ENCODE peak calls at places on chromosomes 12 and 14, in ten cellular contexts. K, G, L, J, N, B, Y, W, F and V are unnamed samples.

GRCh38 chr12:53827306-53827705 is 75.5 kb upstream of the CISTR start:
- DNase-seq in K (no peak), G (no peak), L (no peak), J (no peak), N (no peak), B (no peak), Y (no peak), W (no peak), F (no peak), V (no peak)

GRCh38 chr12:55727643-55728184 is 1.1 kb downstream of the CD63 start:
- DNase-seq in K (no peak), G (no peak), L (no peak), J (no peak), N (no peak), B (peak; percentile 41), Y (peak; percentile 83), W (peak; percentile 70), F (peak; percentile 64), V (no peak)

GRCh38 chr14:104386281-104386841 is 193.2 kb upstream of the C14orf180 start:
- DNase-seq in K (peak; percentile 10), G (peak; percentile 83), L (peak; percentile 12), J (no peak), N (peak; percentile 45), B (no peak), Y (peak; percentile 73), W (peak; percentile 4), F (no peak), V (no peak)

GRCh38 chr14:60867503-60868172 is 113.2 kb downstream of the TRMT5 start:
- DNase-seq in K (no peak), G (no peak), L (no peak), J (no peak), N (no peak), B (no peak), Y (no peak), W (no peak), F (no peak), V (no peak)

GRCh38 chr14:101223147-101223546 is 319.6 kb upstream of the RTL1 start:
- DNase-seq in K (no peak), G (peak; percentile 46), L (no peak), J (no peak), N (peak; percentile 18), B (no peak), Y (no peak), W (no peak), F (no peak), V (no peak)

GRCh38 chr12:67388331-67389163 is 119.4 kb downstream of the CAND1 start:
- DNase-seq in K (no peak), G (no peak), L (no peak), J (no peak), N (no peak), B (no peak), Y (no peak), W (no peak), F (no peak), V (no peak)

GRCh38 chr12:31494455-31494854 is 96.5 kb downstream of the DENND5B start:
- DNase-seq in K (no peak), G (no peak), L (no peak), J (no peak), N (no peak), B (no peak), Y (no peak), W (no peak), F (no peak), V (no peak)

GRCh38 chr14:53547593-53547992 is 394.5 kb upstream of the DDHD1 start:
- DNase-seq in K (no peak), G (no peak), L (no peak), J (no peak), N (no peak), B (no peak), Y (no peak), W (no peak), F (no peak), V (no peak)

GRCh38 chr14:31884776-31885379 is 192.2 kb upstream of the ARHGAP5 start:
- DNase-seq in K (no peak), G (no peak), L (no peak), J (no peak), N (no peak), B (no peak), Y (no peak), W (no peak), F (no peak), V (no peak)

GRCh38 chr12:118840878-118841277 is 140.5 kb upstream of the SRRM4 start:
- DNase-seq in K (no peak), G (no peak), L (no peak), J (no peak), N (no peak), B (no peak), Y (no peak), W (no peak), F (no peak), V (no peak)

GRCh38 chr12:118842753-118843335 is 138.5 kb upstream of the SRRM4 start:
- DNase-seq in K (no peak), G (no peak), L (no peak), J (no peak), N (no peak), B (no peak), Y (no peak), W (no peak), F (no peak), V (no peak)

GRCh38 chr12:118835911-118836310 is 145.4 kb upstream of the SRRM4 start:
- DNase-seq in K (no peak), G (no peak), L (no peak), J (no peak), N (no peak), B (no peak), Y (no peak), W (no peak), F (no peak), V (no peak)

GRCh38 chr12:118841588-118841987 is 139.8 kb upstream of the SRRM4 start:
- DNase-seq in K (no peak), G (no peak), L (no peak), J (no peak), N (no peak), B (no peak), Y (no peak), W (no peak), F (no peak), V (no peak)

GRCh38 chr12:118840399-118840798 is 140.9 kb upstream of the SRRM4 start:
- DNase-seq in K (peak; percentile 34), G (no peak), L (no peak), J (no peak), N (no peak), B (peak; percentile 10), Y (no peak), W (no peak), F (no peak), V (no peak)
- TF ChIP-seq CTCF in K (no peak), G (no peak), L (no peak), J (peak; percentile 44), N (no peak), B (no peak), Y (no peak), W (no peak), F (no peak), V (no peak)

DNA sequence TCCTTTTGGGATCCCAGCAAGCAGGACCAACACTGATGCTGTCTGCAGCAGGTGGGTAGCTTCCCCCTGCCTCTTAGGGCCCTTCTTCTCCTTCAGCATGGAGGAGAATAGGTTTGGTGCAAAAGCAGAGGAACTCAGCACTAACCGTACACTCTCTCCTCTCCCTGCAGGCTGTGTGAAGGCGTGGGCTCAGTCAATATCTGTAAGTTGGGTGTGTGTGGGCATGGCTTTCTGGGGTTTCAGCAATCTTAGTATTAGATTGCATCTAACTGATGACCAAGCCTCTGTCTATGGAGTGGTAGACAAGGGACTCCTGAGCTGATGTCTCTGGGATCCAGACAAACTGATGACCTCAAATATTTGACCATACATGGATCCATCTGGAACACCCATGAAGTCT is 14.3 kb downstream of the KRT85 start:
- DNase-seq in K (no peak), G (no peak), L (no peak), J (no peak), N (peak; percentile 15), B (no peak), Y (peak; percentile 44), W (no peak), F (no peak), V (no peak)
- TF ChIP-seq CTCF in K (no peak), G (no peak), L (no peak), J (no peak), N (no peak), B (no peak), Y (no peak), W (no peak), F (no peak), V (no peak)

DNA sequence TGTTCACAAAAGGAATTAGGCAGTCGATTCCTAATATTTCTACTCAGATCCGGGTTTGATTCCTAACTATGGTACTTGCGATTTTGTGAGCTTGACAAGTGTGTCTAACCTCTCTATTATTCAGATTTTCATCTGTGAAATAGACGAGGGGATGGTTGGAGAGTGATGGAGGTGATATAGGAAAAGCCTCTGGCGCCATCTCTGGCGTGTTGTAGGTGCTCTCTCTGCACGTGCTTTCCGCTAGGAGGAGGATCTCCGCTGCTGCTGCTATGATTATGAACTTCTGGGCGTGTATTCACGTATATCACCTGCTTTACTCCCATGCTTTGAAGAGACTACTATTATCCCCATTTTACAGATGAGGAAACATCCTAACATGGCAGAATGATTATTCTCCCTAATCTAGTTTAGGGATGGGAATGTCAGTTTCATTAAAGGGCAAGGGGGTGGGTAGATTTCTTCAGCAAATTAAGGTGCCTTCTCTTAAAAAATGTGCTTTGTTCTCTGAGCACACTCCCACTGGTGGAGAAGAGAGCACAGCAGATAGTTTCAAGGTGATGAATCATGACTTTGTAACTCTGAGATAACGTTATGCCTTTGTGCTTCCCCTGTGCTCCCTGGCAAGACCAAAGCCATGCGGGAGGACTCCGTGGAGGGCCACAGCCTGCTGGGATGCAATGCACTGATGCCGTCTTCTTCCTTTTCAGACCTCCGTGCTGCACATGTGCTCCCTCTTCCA is 97.1 kb downstream of the PRIMA1 start:
- DNase-seq in K (no peak), G (no peak), L (no peak), J (no peak), N (no peak), B (no peak), Y (no peak), W (no peak), F (no peak), V (no peak)
- TF ChIP-seq CTCF in K (no peak), G (no peak), L (no peak), J (no peak), N (no peak), B (no peak), Y (no peak), W (no peak), F (no peak), V (no peak)

GRCh38 chr12:58104443-58104842 is 163.1 kb downstream of the ATP23 start:
- DNase-seq in K (no peak), G (no peak), L (no peak), J (no peak), N (no peak), B (no peak), Y (no peak), W (no peak), F (no peak), V (no peak)

GRCh38 chr12:58106185-58106584 is 164.8 kb downstream of the ATP23 start:
- DNase-seq in K (no peak), G (no peak), L (no peak), J (no peak), N (no peak), B (no peak), Y (no peak), W (no peak), F (no peak), V (no peak)

GRCh38 chr12:58099476-58099875 is 158.1 kb downstream of the ATP23 start:
- DNase-seq in K (no peak), G (no peak), L (no peak), J (no peak), N (no peak), B (no peak), Y (no peak), W (no peak), F (no peak), V (no peak)

GRCh38 chr12:58105225-58106119 is 164.1 kb downstream of the ATP23 start:
- DNase-seq in K (no peak), G (no peak), L (no peak), J (no peak), N (no peak), B (peak; percentile 10), Y (no peak), W (no peak), F (peak; percentile 2), V (no peak)
- TF ChIP-seq CTCF in K (no peak), G (peak; percentile 42), L (no peak), J (peak; percentile 29), N (no peak), B (no peak), Y (no peak), W (no peak), F (peak; percentile 22), V (no peak)